ENCODE peak calls at places on chromosomes 5 and 9, in five cellular contexts. S, Z, I, B and A are unnamed samples.

GRCh38 chr9:15231788-15232635 is 75.0 kb downstream of the TTC39B start:
- DNase-seq in S (no peak), Z (peak; percentile 68), I (peak; percentile 33), B (no peak), A (no peak)

GRCh38 chr9:27487128-27487527 is 37.0 kb upstream of the IFNK start:
- DNase-seq in S (no peak), Z (no peak), I (no peak), B (no peak), A (no peak)

GRCh38 chr5:169650701-169651331 is 13.7 kb downstream of the DOCK2 start:
- DNase-seq in S (no peak), Z (no peak), I (no peak), B (no peak), A (no peak)

GRCh38 chr5:87121315-87122170 is 146.1 kb upstream of the RASA1 start:
- DNase-seq in S (peak; percentile 52), Z (no peak), I (peak; percentile 65), B (no peak), A (peak; percentile 34)

GRCh38 chr9:92636627-92637026 is 33.3 kb downstream of the IPPK start:
- DNase-seq in S (no peak), Z (peak; percentile 18), I (no peak), B (no peak), A (no peak)

GRCh38 chr9:138066049-138066448 is 188.5 kb downstream of the CACNA1B start:
- DNase-seq in S (no peak), Z (peak; percentile 22), I (no peak), B (no peak), A (no peak)

GRCh38 chr9:114347675-114348074 is 18.0 kb downstream of the ORM2 start:
- DNase-seq in S (no peak), Z (no peak), I (no peak), B (peak; percentile 16), A (peak; percentile 65)

GRCh38 chr5:9513825-9514224 is 32.0 kb downstream of the SEMA5A start:
- DNase-seq in S (no peak), Z (no peak), I (no peak), B (no peak), A (no peak)

GRCh38 chr5:1187950-1188334 is 13.5 kb upstream of the SLC6A19 start:
- DNase-seq in S (no peak), Z (no peak), I (no peak), B (no peak), A (no peak)

GRCh38 chr9:102072061-102072764 is 333.8 kb upstream of the GRIN3A start:
- DNase-seq in S (no peak), Z (no peak), I (no peak), B (no peak), A (no peak)

GRCh38 chr5:112822456-112822855 is 38.6 kb upstream of the SRP19 start:
- DNase-seq in S (no peak), Z (no peak), I (no peak), B (no peak), A (no peak)

GRCh38 chr5:107997338-107997979 is 326.7 kb upstream of the EFNA5 start:
- DNase-seq in S (no peak), Z (no peak), I (no peak), B (no peak), A (no peak)

GRCh38 chr9:121021294-121021693 is 28.8 kb downstream of the C5 start:
- DNase-seq in S (no peak), Z (no peak), I (no peak), B (no peak), A (peak; percentile 7)